ENCODE peak calls at places on chromosomes 7 and 10, in six cellular contexts. H is kidney epithelial cell; G is Caki2; F is activated naive CD8-positive, alpha-beta T cell treated with anti-CD3 and anti-CD28 coated beads, Interleukin-2, amount 50 U/mL, for 24 hours; N is stimulated activated CD8-positive, alpha-beta memory T cell treated with anti-CD3 and anti-CD28 coated beads, Interleukin-15, amount 100 ng/mL, for 24 hours; P is A549. J is an unnamed sample.
A peak's percentile ranks its signal among the peaks of the same experiment; 100 is the strongest.

GRCh38 chr7:74604326-74605020 is 53.0 kb upstream of the GTF2I start:
- DNase-seq in H (no peak), G (no peak), F (no peak), N (no peak), P (no peak), J (no peak)

GRCh38 chr10:46248651-46249131 is 38.1 kb upstream of the ANTXRL start:
- DNase-seq in H (no peak), G (no peak), F (peak; percentile 1), N (no peak), P (no peak), J (no peak)

GRCh38 chr7:105877736-105878135 is 1.3 kb upstream of the ATXN7L1 start:
- DNase-seq in H (no peak), G (no peak), F (no peak), N (no peak), P (no peak), J (no peak)

GRCh38 chr10:99855479-99856071 is 73.1 kb downstream of the ABCC2 start:
- DNase-seq in H (no peak), G (no peak), F (no peak), N (no peak), P (no peak), J (no peak)

GRCh38 chr7:88111842-88112385 is 107.9 kb downstream of the SRI start:
- DNase-seq in H (no peak), G (no peak), F (no peak), N (no peak), P (no peak), J (no peak)

GRCh38 chr7:65269150-65269856 is 104.4 kb upstream of the ZNF92 start:
- DNase-seq in H (peak; percentile 51), G (peak; percentile 84), F (peak; percentile 54), N (no peak), P (peak; percentile 97), J (no peak)

GRCh38 chr7:151899513-151900360 is 22.8 kb upstream of the PRKAG2 start:
- DNase-seq in H (no peak), G (no peak), F (no peak), N (no peak), P (no peak), J (no peak)

GRCh38 chr10:100939763-100940344 is 27.1 kb downstream of the SLF2 start:
- DNase-seq in H (no peak), G (no peak), F (no peak), N (no peak), P (no peak), J (no peak)

GRCh38 chr7:152674860-152675760 is 831 bp downstream of the XRCC2 start:
- DNase-seq in H (no peak), G (peak; percentile 30), F (peak; percentile 20), N (no peak), P (peak; percentile 53), J (no peak)

GRCh38 chr7:116797611-116798010 is 64.8 kb upstream of the CAPZA2 start:
- DNase-seq in H (no peak), G (no peak), F (no peak), N (no peak), P (no peak), J (no peak)

GRCh38 chr10:49280001-49280408 is 19.0 kb upstream of the C10orf71 start:
- DNase-seq in H (no peak), G (no peak), F (no peak), N (no peak), P (no peak), J (no peak)

GRCh38 chr7:10128748-10129147 is 844.9 kb upstream of the PHF14 start:
- DNase-seq in H (no peak), G (no peak), F (no peak), N (no peak), P (no peak), J (no peak)

GRCh38 chr7:88842217-88842616 is 46.7 kb upstream of the TEX47 start:
- DNase-seq in H (no peak), G (no peak), F (no peak), N (no peak), P (no peak), J (no peak)

GRCh38 chr10:49089789-49090595 is 25.3 kb downstream of the VSTM4 start:
- DNase-seq in H (no peak), G (no peak), F (no peak), N (no peak), P (no peak), J (no peak)

GRCh38 chr7:157875230-157876179 is 538.7 kb downstream of the DNAJB6 start:
- DNase-seq in H (no peak), G (no peak), F (peak; percentile 61), N (peak; percentile 17), P (peak; percentile 43), J (peak; percentile 45)